ENCODE peak calls at places on chromosomes 2 and 18, in four cellular contexts. Y is WTC11, E is neural crest cell, X is fibroblast of the aortic adventitia. F is an unnamed sample.
A peak's percentile ranks its signal among the peaks of the same experiment; 100 is the strongest.

GRCh38 chr2:25251461-25252273 is 83.3 kb upstream of the POMC start:
- DNase-seq in Y (peak; percentile 57), E (peak; percentile 53), X (no peak), F (no peak)

GRCh38 chr18:56576826-56577573 is 61.4 kb downstream of the TXNL1 start:
- DNase-seq in Y (no peak), E (no peak), X (no peak), F (no peak)

GRCh38 chr2:221629478-221629877 is 57.4 kb upstream of the EPHA4 start:
- DNase-seq in Y (no peak), E (no peak), X (peak; percentile 60), F (no peak)

GRCh38 chr2:154700142-154700541 is 1.6 kb downstream of the KCNJ3 start:
- DNase-seq in Y (no peak), E (no peak), X (no peak), F (no peak)

GRCh38 chr2:39568561-39569006 is 97.1 kb upstream of the TMEM178A start:
- DNase-seq in Y (no peak), E (no peak), X (peak; percentile 89), F (no peak)

GRCh38 chr2:204264746-204265145 is 280.5 kb upstream of the PARD3B start:
- DNase-seq in Y (no peak), E (no peak), X (no peak), F (no peak)

GRCh38 chr18:5197032-5197434 is at the start of gene AKAIN1:
- DNase-seq in Y (peak; percentile 76), E (peak; percentile 65), X (peak; percentile 18), F (no peak)

GRCh38 chr2:142130111-142131015 is 453 bp downstream of the LRP1B start:
- DNase-seq in Y (peak; percentile 56), E (peak; percentile 26), X (peak; percentile 53), F (peak; percentile 34)

GRCh38 chr18:23306842-23307241 is 146.2 kb upstream of the RIOK3 start:
- DNase-seq in Y (no peak), E (no peak), X (no peak), F (no peak)

GRCh38 chr2:239883326-239884050 is 141.7 kb downstream of the NDUFA10 start:
- DNase-seq in Y (no peak), E (no peak), X (no peak), F (no peak)

GRCh38 chr2:144217853-144218633 is 301.9 kb downstream of the ZEB2 start:
- DNase-seq in Y (no peak), E (no peak), X (peak; percentile 15), F (no peak)

GRCh38 chr2:147449323-147450080 is 395.3 kb upstream of the ACVR2A start:
- DNase-seq in Y (no peak), E (no peak), X (no peak), F (no peak)

GRCh38 chr2:73707058-73707457 is 30.1 kb downstream of the TPRKB start:
- DNase-seq in Y (no peak), E (no peak), X (no peak), F (no peak)

GRCh38 chr2:77522883-77523282 is 707 bp upstream of the LRRTM4 start:
- DNase-seq in Y (no peak), E (no peak), X (no peak), F (no peak)

GRCh38 chr2:168145598-168145997 is 101.8 kb downstream of the STK39 start:
- DNase-seq in Y (no peak), E (no peak), X (no peak), F (no peak)

GRCh38 chr2:191176801-191177438 is 26.1 kb upstream of the STAT4 start:
- DNase-seq in Y (no peak), E (no peak), X (no peak), F (no peak)

GRCh38 chr2:129004485-129004884 is 685.8 kb upstream of the HS6ST1 start:
- DNase-seq in Y (no peak), E (no peak), X (no peak), F (no peak)

GRCh38 chr18:58761970-58762780 is 90.9 kb downstream of the MALT1 start:
- DNase-seq in Y (no peak), E (no peak), X (no peak), F (no peak)

GRCh38 chr18:36428431-36429029 is 131.0 kb downstream of the FHOD3 start:
- DNase-seq in Y (no peak), E (no peak), X (no peak), F (no peak)

GRCh38 chr2:101341421-101341820 is 32.9 kb upstream of the RNF149 start:
- DNase-seq in Y (peak; percentile 38), E (no peak), X (no peak), F (no peak)

DNA sequence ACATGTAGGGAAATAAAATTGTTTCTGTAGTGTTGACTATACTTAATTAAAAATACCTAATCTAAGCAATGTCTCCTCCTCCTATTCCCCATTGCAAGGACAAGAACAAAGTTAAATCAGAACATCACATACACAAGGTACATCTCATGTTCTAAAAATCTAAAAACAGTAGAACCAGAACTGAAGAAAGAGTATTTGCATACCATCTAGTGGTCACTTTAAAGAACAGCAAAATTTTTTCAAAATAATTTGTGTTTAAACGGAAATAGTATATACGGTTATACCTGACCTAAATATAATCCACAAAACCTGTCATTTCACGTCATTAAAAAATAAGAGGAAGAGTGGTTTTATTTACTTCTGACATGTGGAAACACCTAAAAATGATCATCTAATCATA is 294.3 kb upstream of the KCNH7 start:
- DNase-seq in Y (no peak), E (no peak), X (peak; percentile 13), F (no peak)
- TF ChIP-seq CTCF in Y (peak; percentile 28), E (peak; percentile 79), X (peak; percentile 65), F (no peak)

DNA sequence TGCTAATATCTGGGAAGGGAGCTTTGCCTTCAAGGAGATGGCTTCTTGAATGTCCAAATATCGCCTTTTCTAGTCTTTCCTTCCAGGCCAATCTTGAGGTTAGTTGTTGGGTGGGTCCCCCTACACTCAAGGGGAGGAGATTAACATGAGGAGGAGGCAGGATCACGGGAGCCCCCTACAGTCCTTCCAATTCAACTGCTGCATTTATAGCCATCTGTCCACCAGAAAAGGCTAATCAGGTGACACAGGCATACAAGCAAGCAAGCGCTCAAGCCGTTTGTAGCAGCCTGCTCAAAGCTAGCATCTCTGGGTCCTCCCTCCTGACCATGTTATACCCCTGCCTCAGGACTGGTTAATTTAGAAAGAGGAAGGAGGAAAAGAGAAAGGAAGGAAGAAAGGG is 87.6 kb downstream of the MRPS9 start:
- DNase-seq in Y (peak; percentile 34), E (no peak), X (no peak), F (no peak)
- TF ChIP-seq CTCF in Y (no peak), E (no peak), X (peak; percentile 8), F (no peak)

DNA sequence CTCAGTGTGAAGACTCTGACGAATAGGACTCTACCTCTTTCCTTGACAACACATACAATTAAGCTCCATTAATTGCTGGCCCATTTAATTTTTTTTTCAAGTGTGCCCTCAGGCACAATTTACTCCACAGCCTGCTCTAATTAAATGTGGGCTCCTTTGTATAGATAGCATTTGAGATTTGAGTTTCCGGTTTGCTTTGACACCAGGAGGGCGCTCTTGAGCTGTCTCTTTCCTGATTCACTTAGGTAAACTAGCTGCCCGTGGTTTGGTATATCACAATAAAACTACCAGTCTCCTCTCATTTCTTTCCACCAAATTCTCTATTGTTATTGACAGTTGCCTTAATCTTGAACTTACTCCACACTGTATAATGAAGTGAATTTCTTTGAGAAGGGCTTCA is 666.0 kb downstream of the DSC3 start:
- DNase-seq in Y (peak; percentile 62), E (no peak), X (no peak), F (no peak)
- TF ChIP-seq CTCF in Y (peak; percentile 51), E (peak; percentile 27), X (no peak), F (no peak)

DNA sequence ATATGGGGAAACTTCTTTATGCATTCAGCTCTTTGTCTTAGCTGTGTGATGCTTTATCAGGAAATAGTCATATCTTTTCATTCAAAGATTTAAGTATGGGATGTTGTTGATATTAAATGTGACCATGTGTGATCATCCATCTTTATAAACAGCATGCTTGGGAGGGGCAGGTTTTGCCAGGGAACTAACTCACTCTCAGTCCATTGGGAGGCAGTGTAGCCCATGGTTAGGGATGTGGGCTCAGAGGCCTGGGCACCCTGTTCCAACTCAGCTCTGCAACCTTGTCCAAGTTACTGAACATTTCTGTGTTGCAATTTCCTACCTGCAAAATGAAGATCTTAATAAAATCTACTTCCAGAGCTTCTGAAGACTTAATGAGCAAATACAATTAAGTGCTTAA is 92.0 kb upstream of the BCL2L11 start:
- DNase-seq in Y (no peak), E (no peak), X (no peak), F (no peak)
- TF ChIP-seq CTCF in Y (no peak), E (peak; percentile 12), X (no peak), F (no peak)

F was measured in omental fat pad.